ENCODE peak calls at places on chromosome 2, in seven cellular contexts. One of them, this sample, is unnamed.

GRCh38 chr2:180017764-180018163 is 10.7 kb upstream of the CWC22 start:
- DNase-seq in brain microvascular endothelial cell: peak
- DNase-seq in epithelial cell of esophagus: peak
- DNase-seq in thoracic aorta: no peak
- DNase-seq in pancreas: peak
- DNase-seq in Peyer's patch: no peak
- DNase-seq in psoas muscle: peak
- DNase-seq in this sample: peak

GRCh38 chr2:241216211-241216761 is 27.8 kb downstream of the ANO7 start:
- DNase-seq in brain microvascular endothelial cell: no peak
- DNase-seq in epithelial cell of esophagus: no peak
- DNase-seq in thoracic aorta: no peak
- DNase-seq in pancreas: no peak
- DNase-seq in Peyer's patch: no peak
- DNase-seq in psoas muscle: no peak
- DNase-seq in this sample: no peak

GRCh38 chr2:47204691-47205090 is 49.6 kb upstream of the STPG4 start:
- DNase-seq in brain microvascular endothelial cell: no peak
- DNase-seq in epithelial cell of esophagus: no peak
- DNase-seq in thoracic aorta: no peak
- DNase-seq in pancreas: no peak
- DNase-seq in Peyer's patch: no peak
- DNase-seq in psoas muscle: no peak
- DNase-seq in this sample: no peak

GRCh38 chr2:14516844-14517243 is 115.7 kb upstream of the LRATD1 start:
- DNase-seq in brain microvascular endothelial cell: peak
- DNase-seq in epithelial cell of esophagus: peak
- DNase-seq in thoracic aorta: no peak
- DNase-seq in pancreas: no peak
- DNase-seq in Peyer's patch: no peak
- DNase-seq in psoas muscle: no peak
- DNase-seq in this sample: no peak

GRCh38 chr2:126342457-126342856 is 313.5 kb upstream of the GYPC start:
- DNase-seq in brain microvascular endothelial cell: no peak
- DNase-seq in epithelial cell of esophagus: no peak
- DNase-seq in thoracic aorta: no peak
- DNase-seq in pancreas: no peak
- DNase-seq in Peyer's patch: no peak
- DNase-seq in psoas muscle: no peak
- DNase-seq in this sample: no peak

GRCh38 chr2:1738646-1739302 is 5.5 kb downstream of the PXDN start:
- DNase-seq in brain microvascular endothelial cell: no peak
- DNase-seq in epithelial cell of esophagus: no peak
- DNase-seq in thoracic aorta: no peak
- DNase-seq in pancreas: peak
- DNase-seq in Peyer's patch: peak
- DNase-seq in psoas muscle: no peak
- DNase-seq in this sample: no peak

GRCh38 chr2:1744446-1745170 is at the start of gene PXDN:
- DNase-seq in brain microvascular endothelial cell: no peak
- DNase-seq in epithelial cell of esophagus: peak
- DNase-seq in thoracic aorta: no peak
- DNase-seq in pancreas: peak
- DNase-seq in Peyer's patch: peak
- DNase-seq in psoas muscle: peak
- DNase-seq in this sample: peak

GRCh38 chr2:236674238-236674637 is 104.6 kb downstream of the ACKR3 start:
- DNase-seq in brain microvascular endothelial cell: no peak
- DNase-seq in epithelial cell of esophagus: no peak
- DNase-seq in thoracic aorta: no peak
- DNase-seq in pancreas: no peak
- DNase-seq in Peyer's patch: no peak
- DNase-seq in psoas muscle: no peak
- DNase-seq in this sample: no peak

GRCh38 chr2:168272225-168272624 is 24.8 kb upstream of the STK39 start:
- DNase-seq in brain microvascular endothelial cell: no peak
- DNase-seq in epithelial cell of esophagus: peak
- DNase-seq in thoracic aorta: no peak
- DNase-seq in pancreas: no peak
- DNase-seq in Peyer's patch: no peak
- DNase-seq in psoas muscle: no peak
- DNase-seq in this sample: peak

GRCh38 chr2:61911510-61911909 is 6.0 kb downstream of the COMMD1 start:
- DNase-seq in brain microvascular endothelial cell: no peak
- DNase-seq in epithelial cell of esophagus: peak
- DNase-seq in thoracic aorta: no peak
- DNase-seq in pancreas: no peak
- DNase-seq in Peyer's patch: no peak
- DNase-seq in psoas muscle: no peak
- DNase-seq in this sample: no peak

GRCh38 chr2:219452361-219453317 is 18.0 kb downstream of the SPEG start:
- DNase-seq in brain microvascular endothelial cell: peak
- DNase-seq in epithelial cell of esophagus: peak
- DNase-seq in thoracic aorta: peak
- DNase-seq in pancreas: peak
- DNase-seq in Peyer's patch: no peak
- DNase-seq in psoas muscle: peak
- DNase-seq in this sample: peak
- H3K4me3 ChIP-seq in brain microvascular endothelial cell: no peak
- H3K4me3 ChIP-seq in epithelial cell of esophagus: no peak
- H3K4me3 ChIP-seq in thoracic aorta: peak
- H3K4me3 ChIP-seq in pancreas: no peak
- H3K4me3 ChIP-seq in Peyer's patch: no peak
- H3K4me3 ChIP-seq in psoas muscle: peak
- H3K4me3 ChIP-seq in this sample: no peak

GRCh38 chr2:73776381-73776780 is 3.5 kb downstream of the DUSP11 start:
- DNase-seq in brain microvascular endothelial cell: peak
- DNase-seq in epithelial cell of esophagus: peak
- DNase-seq in thoracic aorta: no peak
- DNase-seq in pancreas: no peak
- DNase-seq in Peyer's patch: no peak
- DNase-seq in psoas muscle: no peak
- DNase-seq in this sample: no peak

GRCh38 chr2:73776869-73777519 is 2.9 kb downstream of the DUSP11 start:
- DNase-seq in brain microvascular endothelial cell: peak
- DNase-seq in epithelial cell of esophagus: peak
- DNase-seq in thoracic aorta: no peak
- DNase-seq in pancreas: no peak
- DNase-seq in Peyer's patch: no peak
- DNase-seq in psoas muscle: no peak
- DNase-seq in this sample: peak

GRCh38 chr2:73779472-73780241 is at the start of gene DUSP11:
- DNase-seq in brain microvascular endothelial cell: peak
- DNase-seq in epithelial cell of esophagus: peak
- DNase-seq in thoracic aorta: peak
- DNase-seq in pancreas: peak
- DNase-seq in Peyer's patch: peak
- DNase-seq in psoas muscle: peak
- DNase-seq in this sample: peak

DNA sequence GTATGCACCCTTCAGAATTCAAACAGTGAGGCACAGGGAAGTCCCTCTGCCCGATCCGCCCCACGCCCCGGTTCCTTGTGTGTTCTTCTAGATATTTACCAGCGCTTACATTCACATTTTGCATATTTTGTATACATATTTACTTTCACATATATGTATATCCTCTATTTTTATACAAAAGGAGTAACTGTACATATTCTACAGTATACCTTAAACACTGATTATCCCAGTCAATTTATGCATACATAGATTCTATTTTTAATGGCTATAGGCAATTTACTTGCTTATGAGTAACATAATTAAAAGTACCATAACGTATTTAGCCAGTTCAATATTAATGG is 309 bp upstream of the DUSP11 start:
- DNase-seq in brain microvascular endothelial cell: no peak
- DNase-seq in epithelial cell of esophagus: no peak
- DNase-seq in thoracic aorta: no peak
- DNase-seq in pancreas: no peak
- DNase-seq in Peyer's patch: no peak
- DNase-seq in psoas muscle: no peak
- DNase-seq in this sample: no peak
- TF ChIP-seq CTCF in brain microvascular endothelial cell: no peak
- TF ChIP-seq CTCF in epithelial cell of esophagus: no peak
- TF ChIP-seq CTCF in thoracic aorta: no peak
- TF ChIP-seq CTCF in pancreas: no peak
- TF ChIP-seq CTCF in Peyer's patch: no peak
- TF ChIP-seq CTCF in psoas muscle: no peak
- TF ChIP-seq CTCF in this sample: no peak

GRCh38 chr2:39443009-39443408 is 5.9 kb upstream of the MAP4K3 start:
- DNase-seq in brain microvascular endothelial cell: no peak
- DNase-seq in epithelial cell of esophagus: no peak
- DNase-seq in thoracic aorta: no peak
- DNase-seq in pancreas: no peak
- DNase-seq in Peyer's patch: no peak
- DNase-seq in psoas muscle: no peak
- DNase-seq in this sample: no peak

GRCh38 chr2:39448169-39448502 is 11.1 kb upstream of the MAP4K3 start:
- DNase-seq in brain microvascular endothelial cell: no peak
- DNase-seq in epithelial cell of esophagus: no peak
- DNase-seq in thoracic aorta: no peak
- DNase-seq in pancreas: no peak
- DNase-seq in Peyer's patch: no peak
- DNase-seq in psoas muscle: no peak
- DNase-seq in this sample: peak

GRCh38 chr2:39447266-39448168 is 10.4 kb upstream of the MAP4K3 start:
- DNase-seq in brain microvascular endothelial cell: peak
- DNase-seq in epithelial cell of esophagus: peak
- DNase-seq in thoracic aorta: no peak
- DNase-seq in pancreas: no peak
- DNase-seq in Peyer's patch: no peak
- DNase-seq in psoas muscle: no peak
- DNase-seq in this sample: no peak

DNA sequence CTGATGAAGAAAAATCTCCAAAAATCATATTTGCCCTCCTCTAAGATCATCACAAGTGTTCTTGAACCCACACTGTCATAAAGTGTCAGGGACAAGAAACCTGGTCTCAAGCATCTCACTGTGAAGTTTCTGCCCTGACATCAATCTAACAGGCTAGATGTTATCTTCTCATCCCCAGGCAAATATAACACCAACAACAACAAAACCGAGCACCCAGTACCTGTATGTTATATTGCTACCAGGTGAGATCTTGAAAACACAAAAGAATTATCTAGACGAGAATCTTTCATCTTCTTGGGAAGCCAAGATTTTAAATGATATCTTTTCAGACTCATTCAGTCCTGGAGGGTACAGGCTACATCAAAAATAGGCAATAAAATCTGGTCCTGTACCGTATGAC is 8.8 kb upstream of the MAP4K3 start:
- DNase-seq in brain microvascular endothelial cell: no peak
- DNase-seq in epithelial cell of esophagus: no peak
- DNase-seq in thoracic aorta: no peak
- DNase-seq in pancreas: no peak
- DNase-seq in Peyer's patch: no peak
- DNase-seq in psoas muscle: no peak
- DNase-seq in this sample: no peak
- H3K4me3 ChIP-seq in brain microvascular endothelial cell: no peak
- H3K4me3 ChIP-seq in epithelial cell of esophagus: no peak
- H3K4me3 ChIP-seq in thoracic aorta: no peak
- H3K4me3 ChIP-seq in pancreas: no peak
- H3K4me3 ChIP-seq in Peyer's patch: no peak
- H3K4me3 ChIP-seq in psoas muscle: no peak
- H3K4me3 ChIP-seq in this sample: no peak

DNA sequence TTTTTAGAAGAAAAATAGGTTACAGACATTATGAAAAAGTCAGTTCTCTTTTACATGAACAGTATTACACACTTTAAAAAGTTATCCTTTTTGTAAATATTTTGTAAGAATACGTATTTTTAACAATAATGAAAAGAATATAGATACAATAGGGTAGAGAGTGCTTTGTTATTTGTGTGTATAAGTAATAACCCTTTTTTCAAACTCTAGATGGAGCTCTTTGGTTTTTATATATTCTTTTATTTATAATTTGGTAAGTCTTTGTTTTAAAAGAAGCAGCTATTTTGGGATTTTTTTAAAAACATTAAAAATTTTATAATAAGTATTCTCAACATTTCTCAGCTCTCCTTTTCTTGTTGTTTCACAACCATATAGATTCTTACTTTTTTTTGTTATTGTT is 46.2 kb downstream of the ACYP2 start:
- DNase-seq in brain microvascular endothelial cell: no peak
- DNase-seq in epithelial cell of esophagus: no peak
- DNase-seq in thoracic aorta: no peak
- DNase-seq in pancreas: no peak
- DNase-seq in Peyer's patch: no peak
- DNase-seq in psoas muscle: no peak
- DNase-seq in this sample: peak
- TF ChIP-seq CTCF in brain microvascular endothelial cell: no peak
- TF ChIP-seq CTCF in epithelial cell of esophagus: no peak
- TF ChIP-seq CTCF in thoracic aorta: peak
- TF ChIP-seq CTCF in pancreas: no peak
- TF ChIP-seq CTCF in Peyer's patch: no peak
- TF ChIP-seq CTCF in psoas muscle: no peak
- TF ChIP-seq CTCF in this sample: peak

GRCh38 chr2:239246723-239247122 is 154.1 kb downstream of the HDAC4 start:
- DNase-seq in brain microvascular endothelial cell: no peak
- DNase-seq in epithelial cell of esophagus: peak
- DNase-seq in thoracic aorta: no peak
- DNase-seq in pancreas: peak
- DNase-seq in Peyer's patch: no peak
- DNase-seq in psoas muscle: peak
- DNase-seq in this sample: no peak
- H3K4me3 ChIP-seq in brain microvascular endothelial cell: no peak
- H3K4me3 ChIP-seq in epithelial cell of esophagus: peak
- H3K4me3 ChIP-seq in thoracic aorta: no peak
- H3K4me3 ChIP-seq in pancreas: no peak
- H3K4me3 ChIP-seq in Peyer's patch: no peak
- H3K4me3 ChIP-seq in psoas muscle: peak
- H3K4me3 ChIP-seq in this sample: no peak

GRCh38 chr2:149595069-149595963 is 7.7 kb upstream of the MMADHC start:
- DNase-seq in brain microvascular endothelial cell: no peak
- DNase-seq in epithelial cell of esophagus: peak
- DNase-seq in thoracic aorta: no peak
- DNase-seq in pancreas: no peak
- DNase-seq in Peyer's patch: no peak
- DNase-seq in psoas muscle: no peak
- DNase-seq in this sample: no peak
- TF ChIP-seq CTCF in brain microvascular endothelial cell: peak
- TF ChIP-seq CTCF in epithelial cell of esophagus: peak
- TF ChIP-seq CTCF in thoracic aorta: no peak
- TF ChIP-seq CTCF in pancreas: no peak
- TF ChIP-seq CTCF in Peyer's patch: no peak
- TF ChIP-seq CTCF in psoas muscle: no peak
- TF ChIP-seq CTCF in this sample: peak

GRCh38 chr2:39665811-39666488 is at the start of gene TMEM178A:
- DNase-seq in brain microvascular endothelial cell: no peak
- DNase-seq in epithelial cell of esophagus: no peak
- DNase-seq in thoracic aorta: no peak
- DNase-seq in pancreas: no peak
- DNase-seq in Peyer's patch: no peak
- DNase-seq in psoas muscle: no peak
- DNase-seq in this sample: no peak
- H3K4me3 ChIP-seq in brain microvascular endothelial cell: peak
- H3K4me3 ChIP-seq in epithelial cell of esophagus: peak
- H3K4me3 ChIP-seq in thoracic aorta: peak
- H3K4me3 ChIP-seq in pancreas: peak
- H3K4me3 ChIP-seq in Peyer's patch: peak
- H3K4me3 ChIP-seq in psoas muscle: peak
- H3K4me3 ChIP-seq in this sample: peak

GRCh38 chr2:105168543-105168942 is 73.0 kb upstream of the GPR45 start:
- DNase-seq in brain microvascular endothelial cell: no peak
- DNase-seq in epithelial cell of esophagus: no peak
- DNase-seq in thoracic aorta: no peak
- DNase-seq in pancreas: no peak
- DNase-seq in Peyer's patch: no peak
- DNase-seq in psoas muscle: no peak
- DNase-seq in this sample: no peak

GRCh38 chr2:105166671-105167070 is 74.9 kb upstream of the GPR45 start:
- DNase-seq in brain microvascular endothelial cell: no peak
- DNase-seq in epithelial cell of esophagus: no peak
- DNase-seq in thoracic aorta: no peak
- DNase-seq in pancreas: no peak
- DNase-seq in Peyer's patch: no peak
- DNase-seq in psoas muscle: no peak
- DNase-seq in this sample: no peak
- TF ChIP-seq CTCF in brain microvascular endothelial cell: no peak
- TF ChIP-seq CTCF in epithelial cell of esophagus: no peak
- TF ChIP-seq CTCF in thoracic aorta: no peak
- TF ChIP-seq CTCF in pancreas: no peak
- TF ChIP-seq CTCF in Peyer's patch: no peak
- TF ChIP-seq CTCF in psoas muscle: no peak
- TF ChIP-seq CTCF in this sample: no peak

This sample was measured in cardiac fibroblast.